ENCODE peak calls at places on chromosomes 2 and 18, in four cellular contexts. W is NCI-H2029; T is activated T-helper 1 cell treated with Interleukin-2 at 50 U/mL for 16 hours; M is stimulated activated CD4-positive, alpha-beta T cell treated with anti-CD3 and anti-CD28 coated beads, Interleukin-1b, Interleukin-23, amount 100 ng/mL, for 4 hours. P is an unnamed sample.

GRCh38 chr18:57329856-57330255 is 22.5 kb upstream of the ST8SIA3 start:
- DNase-seq in W (no peak), T (no peak), M (no peak), P (no peak)

GRCh38 chr2:98148968-98149697 is 62.2 kb downstream of the VWA3B start:
- DNase-seq in W (no peak), T (no peak), M (no peak), P (peak)

GRCh38 chr2:156784034-156784433 is 347.9 kb downstream of the GPD2 start:
- DNase-seq in W (no peak), T (no peak), M (no peak), P (no peak)

GRCh38 chr2:85709385-85709784 is 15.2 kb downstream of the GNLY start:
- DNase-seq in W (no peak), T (no peak), M (no peak), P (no peak)

GRCh38 chr2:215186021-215186420 is 47.6 kb upstream of the ABCA12 start:
- DNase-seq in W (no peak), T (no peak), M (no peak), P (no peak)

GRCh38 chr2:195559431-195559914 is 97.6 kb upstream of the SLC39A10 start:
- DNase-seq in W (no peak), T (peak), M (peak), P (peak)

GRCh38 chr18:10013621-10014543 is 100.1 kb downstream of the VAPA start:
- DNase-seq in W (no peak), T (no peak), M (no peak), P (no peak)

GRCh38 chr2:9107168-9108025 is 99.2 kb upstream of the ASAP2 start:
- DNase-seq in W (peak), T (no peak), M (no peak), P (no peak)

GRCh38 chr18:58911766-58912165 is 47.1 kb downstream of the ZNF532 start:
- DNase-seq in W (no peak), T (no peak), M (no peak), P (no peak)

GRCh38 chr2:209367091-209367747 is 56.6 kb upstream of the MAP2 start:
- DNase-seq in W (no peak), T (no peak), M (no peak), P (no peak)

GRCh38 chr18:29271496-29271895 is 1094.6 kb upstream of the CDH2 start:
- DNase-seq in W (no peak), T (no peak), M (no peak), P (no peak)

GRCh38 chr2:144162652-144163051 is 357.3 kb downstream of the ZEB2 start:
- DNase-seq in W (peak), T (no peak), M (peak), P (no peak)

GRCh38 chr2:28445448-28446258 is 50.2 kb upstream of the PLB1 start:
- DNase-seq in W (no peak), T (no peak), M (no peak), P (peak)

GRCh38 chr18:8987250-8987649 is 115.2 kb upstream of the NDUFV2 start:
- DNase-seq in W (no peak), T (no peak), M (no peak), P (no peak)

GRCh38 chr2:191710411-191710900 is 32.5 kb downstream of the NABP1 start:
- DNase-seq in W (no peak), T (no peak), M (no peak), P (peak)

GRCh38 chr18:69715322-69715721 is 232.4 kb downstream of the CD226 start:
- DNase-seq in W (no peak), T (no peak), M (no peak), P (no peak)

GRCh38 chr18:77392323-77392722 is 142.7 kb downstream of the GALR1 start:
- DNase-seq in W (no peak), T (no peak), M (no peak), P (no peak)

GRCh38 chr2:120150040-120150482 is 73.1 kb downstream of the TMEM185B start:
- DNase-seq in W (no peak), T (no peak), M (no peak), P (no peak)

GRCh38 chr2:46780801-46781445 is 134.7 kb downstream of the MCFD2 start:
- DNase-seq in W (no peak), T (no peak), M (no peak), P (no peak)

GRCh38 chr2:220320326-220320725 is 692.9 kb downstream of the SLC4A3 start:
- DNase-seq in W (no peak), T (no peak), M (no peak), P (no peak)

GRCh38 chr2:198321522-198322088 is 517.2 kb downstream of the PLCL1 start:
- DNase-seq in W (no peak), T (no peak), M (no peak), P (no peak)

GRCh38 chr2:98438190-98439133 is 6.2 kb upstream of the INPP4A start:
- DNase-seq in W (no peak), T (no peak), M (no peak), P (no peak)

GRCh38 chr18:59428018-59428417 is 69.0 kb upstream of the LMAN1 start:
- DNase-seq in W (no peak), T (no peak), M (no peak), P (no peak)

GRCh38 chr2:99101697-99102096 is 39.8 kb upstream of the C2orf15 start:
- DNase-seq in W (no peak), T (no peak), M (no peak), P (no peak)

GRCh38 chr18:48662021-48662661 is 123.3 kb downstream of the CTIF start:
- DNase-seq in W (peak), T (no peak), M (no peak), P (no peak)

GRCh38 chr2:44964704-44965343 is 23.3 kb downstream of the SIX3 start:
- DNase-seq in W (no peak), T (no peak), M (no peak), P (no peak)

GRCh38 chr18:46756559-46757201 is at the start of gene ST8SIA5:
- DNase-seq in W (peak), T (no peak), M (no peak), P (no peak)

GRCh38 chr2:224524657-224525056 is 60.5 kb downstream of the CUL3 start:
- DNase-seq in W (no peak), T (no peak), M (no peak), P (no peak)

GRCh38 chr2:66866331-66867037 is 431.6 kb downstream of the MEIS1 start:
- DNase-seq in W (no peak), T (no peak), M (no peak), P (no peak)

GRCh38 chr2:30482025-30482424 is 35.0 kb downstream of the LCLAT1 start:
- DNase-seq in W (no peak), T (no peak), M (no peak), P (no peak)

GRCh38 chr2:34547340-34547739 is 948.2 kb upstream of the FAM98A start:
- DNase-seq in W (no peak), T (no peak), M (no peak), P (no peak)

GRCh38 chr18:77013777-77014525 is 118.6 kb downstream of the MBP start:
- DNase-seq in W (no peak), T (no peak), M (no peak), P (no peak)

GRCh38 chr18:33733376-33733775 is 155.4 kb downstream of the ASXL3 start:
- DNase-seq in W (no peak), T (no peak), M (no peak), P (no peak)

GRCh38 chr2:45218931-45219339 is 209.7 kb upstream of the SIX2 start:
- DNase-seq in W (peak), T (no peak), M (no peak), P (no peak)

GRCh38 chr2:207930747-207931146 is 94.6 kb downstream of the PLEKHM3 start:
- DNase-seq in W (peak), T (no peak), M (no peak), P (no peak)

GRCh38 chr2:169509230-169509917 is at the start of gene KLHL41:
- DNase-seq in W (peak), T (no peak), M (no peak), P (no peak)

GRCh38 chr2:5125017-5125730 is 567.0 kb upstream of the SOX11 start:
- DNase-seq in W (peak), T (no peak), M (no peak), P (no peak)